ENCODE peak calls at places on chromosome 6, in four cellular contexts. A is GM23338, Y is MM.1S, Z is GM23248. M is an unnamed sample.

GRCh38 chr6:113068569-113068968 is 721.4 kb downstream of the RFPL4B start:
- DNase-seq in A (no peak), Y (no peak), Z (peak; percentile 4), M (no peak)

GRCh38 chr6:119902681-119903080 is 553.1 kb upstream of the MAN1A1 start:
- DNase-seq in A (no peak), Y (no peak), Z (no peak), M (no peak)

GRCh38 chr6:155174576-155175174 is 89.1 kb upstream of the CLDN20 start:
- DNase-seq in A (peak; percentile 96), Y (peak; percentile 58), Z (peak; percentile 90), M (peak; percentile 85)

GRCh38 chr6:40349092-40349491 is 238.1 kb downstream of the LRFN2 start:
- DNase-seq in A (no peak), Y (no peak), Z (no peak), M (no peak)

GRCh38 chr6:56984374-56984773 is 29.5 kb downstream of the BEND6 start:
- DNase-seq in A (no peak), Y (no peak), Z (peak; percentile 50), M (no peak)

GRCh38 chr6:35640017-35640664 is 48.6 kb downstream of the FKBP5 start:
- DNase-seq in A (no peak), Y (no peak), Z (peak; percentile 28), M (no peak)

GRCh38 chr6:5036309-5036708 is 32.5 kb upstream of the RPP40 start:
- DNase-seq in A (peak; percentile 94), Y (peak; percentile 84), Z (peak; percentile 86), M (peak; percentile 91)

GRCh38 chr6:159919011-159919511 is 28.3 kb downstream of the MAS1 start:
- DNase-seq in A (no peak), Y (no peak), Z (peak; percentile 56), M (no peak)

GRCh38 chr6:123925360-123925759 is 121.7 kb downstream of the NKAIN2 start:
- DNase-seq in A (no peak), Y (no peak), Z (no peak), M (no peak)

GRCh38 chr6:65468307-65468706 is 238.7 kb downstream of the EYS start:
- DNase-seq in A (no peak), Y (no peak), Z (no peak), M (no peak)

GRCh38 chr6:148616811-148617210 is 130.0 kb upstream of the UST start:
- DNase-seq in A (no peak), Y (no peak), Z (peak; percentile 61), M (no peak)

GRCh38 chr6:37083243-37084138 is 78.0 kb downstream of the FGD2 start:
- DNase-seq in A (no peak), Y (no peak), Z (peak; percentile 48), M (no peak)

GRCh38 chr6:16103708-16104107 is 25.2 kb upstream of the MYLIP start:
- DNase-seq in A (no peak), Y (no peak), Z (no peak), M (no peak)

GRCh38 chr6:89895273-89895874 is 1.1 kb downstream of the GJA10 start:
- DNase-seq in A (peak; percentile 84), Y (no peak), Z (peak; percentile 66), M (peak; percentile 85)

GRCh38 chr6:84078335-84078734 is 44.8 kb downstream of the MRAP2 start:
- DNase-seq in A (peak; percentile 74), Y (no peak), Z (no peak), M (peak; percentile 28)

GRCh38 chr6:105780146-105780860 is 305.8 kb upstream of the PRDM1 start:
- DNase-seq in A (no peak), Y (peak; percentile 93), Z (peak; percentile 43), M (no peak)

GRCh38 chr6:84773431-84774173 is 9.2 kb upstream of the TBX18 start:
- DNase-seq in A (peak; percentile 69), Y (peak; percentile 22), Z (peak; percentile 75), M (peak; percentile 68)

GRCh38 chr6:117110146-117110545 is 155.2 kb upstream of the VGLL2 start:
- DNase-seq in A (no peak), Y (no peak), Z (no peak), M (no peak)

GRCh38 chr6:157531169-157531985 is 150.4 kb downstream of the ZDHHC14 start:
- DNase-seq in A (peak; percentile 80), Y (no peak), Z (no peak), M (peak; percentile 36)

GRCh38 chr6:135883045-135883444 is 31.5 kb downstream of the PDE7B start:
- DNase-seq in A (no peak), Y (no peak), Z (no peak), M (no peak)

GRCh38 chr6:133645000-133645619 is 243.8 kb upstream of the TCF21 start:
- DNase-seq in A (no peak), Y (no peak), Z (peak; percentile 53), M (no peak)

GRCh38 chr6:2957696-2958330 is 13.6 kb downstream of the SERPINB6 start:
- DNase-seq in A (no peak), Y (no peak), Z (no peak), M (no peak)

DNA sequence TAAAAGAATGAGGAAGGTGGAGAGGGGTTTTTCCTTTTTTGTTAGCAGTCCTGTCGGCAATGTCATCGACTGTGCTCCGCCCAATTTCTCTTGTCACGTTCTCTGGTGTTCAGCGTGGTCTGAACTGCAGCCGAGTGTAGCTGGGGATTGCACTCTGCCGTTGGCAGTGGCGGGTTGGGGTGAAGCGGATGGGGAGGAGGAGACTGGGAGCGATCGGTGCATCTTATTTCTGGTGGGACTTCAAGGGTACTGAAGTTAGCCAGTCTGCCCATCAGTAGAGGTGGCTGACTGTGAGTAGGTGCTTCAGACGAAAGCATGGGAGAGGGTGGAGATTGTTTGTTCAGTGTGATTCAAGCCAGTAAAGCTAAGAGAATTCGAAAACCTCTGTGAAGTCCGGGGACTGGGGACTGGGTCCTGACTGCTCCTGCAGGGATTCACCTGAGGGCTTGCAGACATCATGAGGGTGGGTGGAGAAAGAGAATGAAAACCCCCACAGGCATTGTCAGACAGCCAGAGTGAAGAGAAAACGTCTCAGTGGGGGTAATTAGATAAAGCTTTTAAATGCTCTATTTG is 5.1 kb downstream of the RREB1 start:
- DNase-seq in A (no peak), Y (no peak), Z (peak; percentile 68), M (peak; percentile 51)
- TF ChIP-seq EZH2 in A (no peak), Y (no peak), Z (no peak), M (no peak)

GRCh38 chr6:88263591-88263990 is 97.4 kb upstream of the CNR1 start:
- DNase-seq in A (peak; percentile 6), Y (no peak), Z (no peak), M (peak; percentile 23)

GRCh38 chr6:88262372-88262771 is 96.2 kb upstream of the CNR1 start:
- DNase-seq in A (no peak), Y (no peak), Z (no peak), M (no peak)

GRCh38 chr6:88268508-88268907 is 102.4 kb upstream of the CNR1 start:
- DNase-seq in A (no peak), Y (no peak), Z (no peak), M (peak; percentile 13)

DNA sequence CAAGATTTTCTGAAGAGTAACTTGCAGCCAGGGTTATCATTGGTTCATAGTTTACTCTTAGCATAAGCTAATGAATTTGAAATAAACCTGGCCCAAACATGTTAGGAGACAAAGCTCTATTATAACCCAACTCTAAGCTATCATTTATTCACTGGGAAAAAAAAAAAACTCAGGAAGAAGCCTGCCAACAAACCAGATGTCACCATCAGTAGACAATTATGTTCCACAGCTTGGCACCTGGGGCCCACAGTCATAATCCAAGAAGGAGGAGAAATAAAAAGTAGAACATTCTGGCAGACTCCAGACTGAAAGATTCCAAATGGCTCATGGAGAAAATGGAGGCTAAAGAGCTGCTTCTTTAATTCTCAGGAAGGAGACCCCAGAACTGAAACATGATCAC is 100.0 kb upstream of the CNR1 start:
- DNase-seq in A (no peak), Y (no peak), Z (no peak), M (no peak)
- TF ChIP-seq EZH2phosphoT487 in A (no peak), Y (no peak), Z (no peak), M (no peak)

GRCh38 chr6:168265827-168266815 is 53.5 kb downstream of the DACT2 start:
- DNase-seq in A (no peak), Y (no peak), Z (no peak), M (no peak)

GRCh38 chr6:168265394-168265793 is 54.2 kb downstream of the DACT2 start:
- DNase-seq in A (no peak), Y (no peak), Z (no peak), M (no peak)

GRCh38 chr6:168263351-168263905 is 56.1 kb downstream of the DACT2 start:
- DNase-seq in A (no peak), Y (no peak), Z (no peak), M (no peak)

GRCh38 chr6:168261234-168261633 is 58.3 kb downstream of the DACT2 start:
- DNase-seq in A (no peak), Y (no peak), Z (no peak), M (no peak)

GRCh38 chr6:168264593-168265335 is 54.8 kb downstream of the DACT2 start:
- DNase-seq in A (no peak), Y (no peak), Z (peak; percentile 11), M (no peak)
- TF ChIP-seq EZH2 in A (no peak), Y (no peak), Z (no peak), M (no peak)

GRCh38 chr6:33154349-33154748 is 37.9 kb downstream of the COL11A2 start:
- DNase-seq in A (no peak), Y (no peak), Z (no peak), M (no peak)
- TF ChIP-seq EZH2phosphoT487 in A (no peak), Y (no peak), Z (no peak), M (no peak)

DNA sequence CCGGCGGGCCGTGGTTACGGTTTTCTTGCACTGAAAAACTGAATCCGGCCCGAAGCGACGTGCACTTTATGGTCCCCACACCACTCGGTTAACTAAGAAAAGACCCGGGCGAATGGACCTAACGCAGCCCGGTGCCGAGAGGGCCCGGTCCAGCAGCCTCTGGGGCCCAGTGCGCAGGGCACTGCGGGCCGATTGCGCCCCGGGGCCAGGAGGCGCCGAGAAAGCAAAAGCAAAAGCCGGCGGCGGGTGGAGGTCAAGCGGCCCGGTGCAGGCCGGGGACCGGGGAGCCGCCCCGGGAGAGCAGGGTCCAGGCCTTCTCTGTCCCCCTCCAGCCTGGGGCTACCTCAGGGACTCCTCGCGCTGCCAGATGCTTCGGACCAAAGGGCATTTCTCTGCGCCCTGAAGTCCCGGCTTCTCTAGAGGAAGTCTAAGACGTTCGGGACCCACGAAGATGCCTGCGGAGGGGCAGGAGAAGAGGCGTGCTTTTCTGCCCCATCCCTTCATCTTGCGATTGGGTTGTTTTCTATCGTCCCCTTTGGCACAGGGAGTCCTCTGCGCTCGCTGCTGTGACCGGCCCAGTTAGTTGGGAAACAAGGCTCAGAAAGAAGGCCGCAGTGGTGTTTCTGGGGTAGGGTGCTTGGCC is 4.4 kb downstream of the FOXF2 start:
- DNase-seq in A (peak; percentile 42), Y (no peak), Z (no peak), M (peak; percentile 52)
- TF ChIP-seq EZH2 in A (peak; percentile 97), Y (no peak), Z (no peak), M (peak; percentile 98)

GRCh38 chr6:32680055-32680454 is 13.6 kb upstream of the HLA-DQB1 start:
- DNase-seq in A (no peak), Y (no peak), Z (no peak), M (no peak)

GRCh38 chr6:32684246-32684645 is 17.8 kb upstream of the HLA-DQB1 start:
- DNase-seq in A (no peak), Y (no peak), Z (no peak), M (no peak)

GRCh38 chr6:32689531-32690505 is 23.4 kb upstream of the HLA-DQB1 start:
- DNase-seq in A (no peak), Y (peak; percentile 40), Z (peak; percentile 21), M (no peak)

GRCh38 chr6:32685603-32686002 is 19.1 kb upstream of the HLA-DQB1 start:
- DNase-seq in A (no peak), Y (peak; percentile 90), Z (no peak), M (no peak)
- TF ChIP-seq EZH2phosphoT487 in A (no peak), Y (no peak), Z (no peak), M (no peak)